ENCODE peak calls at places on chromosomes 5 and 9, in five cellular contexts. One of them, this sample, is unnamed.

GRCh38 chr5:172870261-172870806 is 36.3 kb downstream of the ERGIC1 start:
- DNase-seq in cardiac muscle cell: peak; percentile 86
- DNase-seq in naive thymus-derived CD8-positive, alpha-beta T cell: no peak
- DNase-seq in HS-27A: no peak
- DNase-seq in stimulated activated CD4-positive, alpha-beta T cell treated with anti-CD3 and anti-CD28 coated beads, Interleukin-1b, Interleukin-23, amount 100 ng/mL, for 1 hour: no peak
- DNase-seq in this sample: peak; percentile 53

GRCh38 chr5:166428264-166428663 is 1863.2 kb upstream of the WWC1 start:
- DNase-seq in HS-27A: no peak
- DNase-seq in stimulated activated CD4-positive, alpha-beta T cell treated with anti-CD3 and anti-CD28 coated beads, Interleukin-1b, Interleukin-23, amount 100 ng/mL, for 1 hour: no peak
- DNase-seq in cardiac muscle cell: no peak
- DNase-seq in naive thymus-derived CD8-positive, alpha-beta T cell: no peak
- DNase-seq in this sample: no peak

GRCh38 chr5:141371572-141372475 is 1.8 kb downstream of the PCDHGB3 start:
- DNase-seq in cardiac muscle cell: no peak
- DNase-seq in HS-27A: no peak
- DNase-seq in stimulated activated CD4-positive, alpha-beta T cell treated with anti-CD3 and anti-CD28 coated beads, Interleukin-1b, Interleukin-23, amount 100 ng/mL, for 1 hour: no peak
- DNase-seq in naive thymus-derived CD8-positive, alpha-beta T cell: no peak
- DNase-seq in this sample: no peak

GRCh38 chr9:27125936-27126335 is 16.9 kb downstream of the TEK start:
- DNase-seq in HS-27A: no peak
- DNase-seq in naive thymus-derived CD8-positive, alpha-beta T cell: no peak
- DNase-seq in stimulated activated CD4-positive, alpha-beta T cell treated with anti-CD3 and anti-CD28 coated beads, Interleukin-1b, Interleukin-23, amount 100 ng/mL, for 1 hour: no peak
- DNase-seq in cardiac muscle cell: no peak
- DNase-seq in this sample: no peak

GRCh38 chr9:121842612-121842978 is 191.2 kb downstream of the DAB2IP start:
- DNase-seq in cardiac muscle cell: no peak
- DNase-seq in naive thymus-derived CD8-positive, alpha-beta T cell: no peak
- DNase-seq in stimulated activated CD4-positive, alpha-beta T cell treated with anti-CD3 and anti-CD28 coated beads, Interleukin-1b, Interleukin-23, amount 100 ng/mL, for 1 hour: no peak
- DNase-seq in HS-27A: no peak
- DNase-seq in this sample: no peak

GRCh38 chr9:110427497-110428104 is 89.9 kb upstream of the TXNDC8 start:
- DNase-seq in naive thymus-derived CD8-positive, alpha-beta T cell: no peak
- DNase-seq in HS-27A: no peak
- DNase-seq in stimulated activated CD4-positive, alpha-beta T cell treated with anti-CD3 and anti-CD28 coated beads, Interleukin-1b, Interleukin-23, amount 100 ng/mL, for 1 hour: no peak
- DNase-seq in cardiac muscle cell: peak; percentile 52
- DNase-seq in this sample: peak; percentile 13

GRCh38 chr9:114662081-114662989 is 4.7 kb upstream of the TEX53 start:
- DNase-seq in cardiac muscle cell: peak; percentile 40
- DNase-seq in stimulated activated CD4-positive, alpha-beta T cell treated with anti-CD3 and anti-CD28 coated beads, Interleukin-1b, Interleukin-23, amount 100 ng/mL, for 1 hour: peak; percentile 40
- DNase-seq in HS-27A: peak; percentile 22
- DNase-seq in naive thymus-derived CD8-positive, alpha-beta T cell: peak; percentile 34
- DNase-seq in this sample: peak; percentile 66

GRCh38 chr9:137138058-137138697 is 776 bp upstream of the GRIN1 start:
- DNase-seq in HS-27A: no peak
- DNase-seq in stimulated activated CD4-positive, alpha-beta T cell treated with anti-CD3 and anti-CD28 coated beads, Interleukin-1b, Interleukin-23, amount 100 ng/mL, for 1 hour: no peak
- DNase-seq in cardiac muscle cell: no peak
- DNase-seq in naive thymus-derived CD8-positive, alpha-beta T cell: no peak
- DNase-seq in this sample: peak; percentile 94

GRCh38 chr5:133599044-133599443 is 13.3 kb downstream of the FSTL4 start:
- DNase-seq in naive thymus-derived CD8-positive, alpha-beta T cell: no peak
- DNase-seq in stimulated activated CD4-positive, alpha-beta T cell treated with anti-CD3 and anti-CD28 coated beads, Interleukin-1b, Interleukin-23, amount 100 ng/mL, for 1 hour: no peak
- DNase-seq in HS-27A: no peak
- DNase-seq in cardiac muscle cell: no peak
- DNase-seq in this sample: no peak

GRCh38 chr9:136527131-136527530 is 18.7 kb downstream of the NOTCH1 start:
- DNase-seq in cardiac muscle cell: no peak
- DNase-seq in HS-27A: no peak
- DNase-seq in naive thymus-derived CD8-positive, alpha-beta T cell: no peak
- DNase-seq in stimulated activated CD4-positive, alpha-beta T cell treated with anti-CD3 and anti-CD28 coated beads, Interleukin-1b, Interleukin-23, amount 100 ng/mL, for 1 hour: no peak
- DNase-seq in this sample: no peak

GRCh38 chr9:105503873-105504272 is 54.1 kb upstream of the FKTN start:
- DNase-seq in naive thymus-derived CD8-positive, alpha-beta T cell: no peak
- DNase-seq in stimulated activated CD4-positive, alpha-beta T cell treated with anti-CD3 and anti-CD28 coated beads, Interleukin-1b, Interleukin-23, amount 100 ng/mL, for 1 hour: no peak
- DNase-seq in HS-27A: no peak
- DNase-seq in cardiac muscle cell: peak; percentile 30
- DNase-seq in this sample: no peak

GRCh38 chr5:97338729-97339128 is 155.7 kb upstream of the RIOK2 start:
- DNase-seq in HS-27A: no peak
- DNase-seq in cardiac muscle cell: no peak
- DNase-seq in stimulated activated CD4-positive, alpha-beta T cell treated with anti-CD3 and anti-CD28 coated beads, Interleukin-1b, Interleukin-23, amount 100 ng/mL, for 1 hour: no peak
- DNase-seq in naive thymus-derived CD8-positive, alpha-beta T cell: no peak
- DNase-seq in this sample: no peak

GRCh38 chr5:170791325-170791954 is 7.9 kb downstream of the GABRP start:
- DNase-seq in HS-27A: peak; percentile 12
- DNase-seq in stimulated activated CD4-positive, alpha-beta T cell treated with anti-CD3 and anti-CD28 coated beads, Interleukin-1b, Interleukin-23, amount 100 ng/mL, for 1 hour: no peak
- DNase-seq in naive thymus-derived CD8-positive, alpha-beta T cell: no peak
- DNase-seq in cardiac muscle cell: peak; percentile 78
- DNase-seq in this sample: peak; percentile 53

GRCh38 chr5:138947780-138948179 is 72.6 kb upstream of the LRRTM2 start:
- DNase-seq in HS-27A: no peak
- DNase-seq in stimulated activated CD4-positive, alpha-beta T cell treated with anti-CD3 and anti-CD28 coated beads, Interleukin-1b, Interleukin-23, amount 100 ng/mL, for 1 hour: no peak
- DNase-seq in cardiac muscle cell: no peak
- DNase-seq in naive thymus-derived CD8-positive, alpha-beta T cell: no peak
- DNase-seq in this sample: no peak

GRCh38 chr9:6356441-6356840 is 28.3 kb downstream of the TPD52L3 start:
- DNase-seq in HS-27A: no peak
- DNase-seq in cardiac muscle cell: no peak
- DNase-seq in stimulated activated CD4-positive, alpha-beta T cell treated with anti-CD3 and anti-CD28 coated beads, Interleukin-1b, Interleukin-23, amount 100 ng/mL, for 1 hour: no peak
- DNase-seq in naive thymus-derived CD8-positive, alpha-beta T cell: no peak
- DNase-seq in this sample: no peak

GRCh38 chr9:137975527-137975913 is 97.9 kb downstream of the CACNA1B start:
- DNase-seq in naive thymus-derived CD8-positive, alpha-beta T cell: no peak
- DNase-seq in HS-27A: no peak
- DNase-seq in cardiac muscle cell: no peak
- DNase-seq in stimulated activated CD4-positive, alpha-beta T cell treated with anti-CD3 and anti-CD28 coated beads, Interleukin-1b, Interleukin-23, amount 100 ng/mL, for 1 hour: no peak
- DNase-seq in this sample: no peak

GRCh38 chr9:121974421-121974820 is 118.7 kb downstream of the TTLL11 start:
- DNase-seq in stimulated activated CD4-positive, alpha-beta T cell treated with anti-CD3 and anti-CD28 coated beads, Interleukin-1b, Interleukin-23, amount 100 ng/mL, for 1 hour: no peak
- DNase-seq in naive thymus-derived CD8-positive, alpha-beta T cell: no peak
- DNase-seq in cardiac muscle cell: no peak
- DNase-seq in HS-27A: no peak
- DNase-seq in this sample: no peak

GRCh38 chr9:128429505-128430086 is 8.9 kb downstream of the CERCAM start:
- DNase-seq in HS-27A: no peak
- DNase-seq in naive thymus-derived CD8-positive, alpha-beta T cell: no peak
- DNase-seq in cardiac muscle cell: peak; percentile 43
- DNase-seq in stimulated activated CD4-positive, alpha-beta T cell treated with anti-CD3 and anti-CD28 coated beads, Interleukin-1b, Interleukin-23, amount 100 ng/mL, for 1 hour: no peak
- DNase-seq in this sample: no peak

GRCh38 chr9:89912605-89912953 is 307.8 kb downstream of the GADD45G start:
- DNase-seq in HS-27A: no peak
- DNase-seq in naive thymus-derived CD8-positive, alpha-beta T cell: no peak
- DNase-seq in cardiac muscle cell: no peak
- DNase-seq in stimulated activated CD4-positive, alpha-beta T cell treated with anti-CD3 and anti-CD28 coated beads, Interleukin-1b, Interleukin-23, amount 100 ng/mL, for 1 hour: no peak
- DNase-seq in this sample: no peak